ENCODE peak calls at places on chromosomes 13 and 19, in six cellular contexts. One of them, this sample, is unnamed.

GRCh38 chr13:77415253-77416127 is 88.6 kb upstream of the MYCBP2 start:
- DNase-seq in A673: no peak
- DNase-seq in HFF-Myc: no peak
- DNase-seq in WERI-Rb-1: no peak
- DNase-seq in fibroblast of lung: no peak
- DNase-seq in heart left ventricle: no peak
- DNase-seq in this sample: no peak

GRCh38 chr19:32874605-32875004 is 5.0 kb upstream of the SLC7A9 start:
- DNase-seq in WERI-Rb-1: no peak
- DNase-seq in HFF-Myc: no peak
- DNase-seq in fibroblast of lung: no peak
- DNase-seq in heart left ventricle: no peak
- DNase-seq in A673: no peak
- DNase-seq in this sample: no peak

GRCh38 chr19:36837525-36837901 is 674 bp downstream of the ZNF790 start:
- DNase-seq in heart left ventricle: no peak
- DNase-seq in A673: no peak
- DNase-seq in WERI-Rb-1: no peak
- DNase-seq in HFF-Myc: no peak
- DNase-seq in fibroblast of lung: no peak
- DNase-seq in this sample: no peak

GRCh38 chr13:52809310-52809769 is 39.1 kb downstream of the PCDH8 start:
- DNase-seq in HFF-Myc: peak; percentile 12
- DNase-seq in A673: peak; percentile 92
- DNase-seq in fibroblast of lung: peak; percentile 40
- DNase-seq in WERI-Rb-1: peak; percentile 52
- DNase-seq in heart left ventricle: peak; percentile 65
- DNase-seq in this sample: no peak

GRCh38 chr19:32287811-32288227 is 57.6 kb upstream of the ZNF507 start:
- DNase-seq in HFF-Myc: peak; percentile 41
- DNase-seq in heart left ventricle: peak; percentile 62
- DNase-seq in fibroblast of lung: peak; percentile 8
- DNase-seq in WERI-Rb-1: peak; percentile 83
- DNase-seq in A673: peak; percentile 84
- DNase-seq in this sample: no peak

GRCh38 chr13:28574617-28575142 is 79.8 kb upstream of the FLT1 start:
- DNase-seq in WERI-Rb-1: no peak
- DNase-seq in fibroblast of lung: peak; percentile 96
- DNase-seq in HFF-Myc: peak; percentile 96
- DNase-seq in A673: peak; percentile 62
- DNase-seq in heart left ventricle: peak; percentile 28
- DNase-seq in this sample: peak; percentile 97

GRCh38 chr19:13269348-13269747 is 119.1 kb downstream of the IER2 start:
- DNase-seq in heart left ventricle: no peak
- DNase-seq in HFF-Myc: no peak
- DNase-seq in WERI-Rb-1: no peak
- DNase-seq in fibroblast of lung: no peak
- DNase-seq in A673: no peak
- DNase-seq in this sample: no peak

GRCh38 chr13:46386996-46387851 is at the start of gene RUBCNL:
- DNase-seq in fibroblast of lung: peak; percentile 30
- DNase-seq in WERI-Rb-1: peak; percentile 81
- DNase-seq in HFF-Myc: no peak
- DNase-seq in heart left ventricle: peak; percentile 50
- DNase-seq in A673: peak; percentile 88
- DNase-seq in this sample: no peak

GRCh38 chr13:52851153-52851962 is 2.9 kb upstream of the PCDH8 start:
- DNase-seq in HFF-Myc: no peak
- DNase-seq in A673: peak; percentile 64
- DNase-seq in fibroblast of lung: peak; percentile 7
- DNase-seq in heart left ventricle: peak; percentile 37
- DNase-seq in WERI-Rb-1: peak; percentile 10
- DNase-seq in this sample: no peak

GRCh38 chr13:95212962-95213850 is 88.0 kb downstream of the ABCC4 start:
- DNase-seq in A673: no peak
- DNase-seq in HFF-Myc: no peak
- DNase-seq in fibroblast of lung: no peak
- DNase-seq in WERI-Rb-1: no peak
- DNase-seq in heart left ventricle: no peak
- DNase-seq in this sample: no peak

GRCh38 chr13:33312150-33312908 is 26.8 kb upstream of the STARD13 start:
- DNase-seq in heart left ventricle: no peak
- DNase-seq in HFF-Myc: no peak
- DNase-seq in A673: peak; percentile 47
- DNase-seq in fibroblast of lung: peak; percentile 14
- DNase-seq in WERI-Rb-1: no peak
- DNase-seq in this sample: no peak

GRCh38 chr19:39398297-39398864 is 7.2 kb downstream of the MED29 start:
- DNase-seq in A673: no peak
- DNase-seq in WERI-Rb-1: no peak
- DNase-seq in fibroblast of lung: peak; percentile 74
- DNase-seq in HFF-Myc: no peak
- DNase-seq in heart left ventricle: peak; percentile 78
- DNase-seq in this sample: no peak

GRCh38 chr13:67296511-67296910 is 66.4 kb upstream of the PCDH9 start:
- DNase-seq in heart left ventricle: no peak
- DNase-seq in fibroblast of lung: peak; percentile 64
- DNase-seq in A673: no peak
- DNase-seq in WERI-Rb-1: no peak
- DNase-seq in HFF-Myc: no peak
- DNase-seq in this sample: no peak

GRCh38 chr13:50387124-50387581 is 371.9 kb downstream of the KCNRG start:
- DNase-seq in fibroblast of lung: peak; percentile 80
- DNase-seq in A673: peak; percentile 38
- DNase-seq in WERI-Rb-1: peak; percentile 72
- DNase-seq in HFF-Myc: no peak
- DNase-seq in heart left ventricle: peak; percentile 61
- DNase-seq in this sample: no peak

GRCh38 chr13:45305079-45305478 is 35.9 kb downstream of the TPT1 start:
- DNase-seq in A673: no peak
- DNase-seq in heart left ventricle: no peak
- DNase-seq in WERI-Rb-1: no peak
- DNase-seq in HFF-Myc: no peak
- DNase-seq in fibroblast of lung: no peak
- DNase-seq in this sample: no peak

GRCh38 chr13:26425439-26426358 is 131.8 kb upstream of the WASF3 start:
- DNase-seq in fibroblast of lung: peak; percentile 68
- DNase-seq in HFF-Myc: no peak
- DNase-seq in heart left ventricle: no peak
- DNase-seq in A673: no peak
- DNase-seq in WERI-Rb-1: no peak
- DNase-seq in this sample: no peak

GRCh38 chr19:30441011-30441410 is 68.8 kb downstream of the ZNF536 start:
- DNase-seq in A673: no peak
- DNase-seq in fibroblast of lung: no peak
- DNase-seq in heart left ventricle: no peak
- DNase-seq in WERI-Rb-1: no peak
- DNase-seq in HFF-Myc: no peak
- DNase-seq in this sample: no peak

GRCh38 chr19:14775855-14776254 is 2.5 kb downstream of the ADGRE2 start:
- DNase-seq in fibroblast of lung: no peak
- DNase-seq in HFF-Myc: no peak
- DNase-seq in WERI-Rb-1: no peak
- DNase-seq in heart left ventricle: peak; percentile 26
- DNase-seq in A673: no peak
- DNase-seq in this sample: no peak

GRCh38 chr13:110944121-110944967 is 29.5 kb upstream of the ANKRD10 start:
- DNase-seq in WERI-Rb-1: peak; percentile 41
- DNase-seq in fibroblast of lung: peak; percentile 55
- DNase-seq in HFF-Myc: peak; percentile 62
- DNase-seq in heart left ventricle: no peak
- DNase-seq in A673: peak; percentile 48
- DNase-seq in this sample: no peak

GRCh38 chr13:31227063-31227462 is 27.3 kb downstream of the B3GLCT start:
- DNase-seq in HFF-Myc: no peak
- DNase-seq in WERI-Rb-1: no peak
- DNase-seq in fibroblast of lung: no peak
- DNase-seq in A673: no peak
- DNase-seq in heart left ventricle: no peak
- DNase-seq in this sample: no peak

GRCh38 chr13:50284540-50284939 is 269.3 kb downstream of the KCNRG start:
- DNase-seq in heart left ventricle: no peak
- DNase-seq in fibroblast of lung: no peak
- DNase-seq in HFF-Myc: no peak
- DNase-seq in A673: no peak
- DNase-seq in WERI-Rb-1: no peak
- DNase-seq in this sample: no peak

GRCh38 chr19:3450796-3451411 is 29.4 kb downstream of the SMIM24 start:
- DNase-seq in A673: peak; percentile 67
- DNase-seq in heart left ventricle: peak; percentile 79
- DNase-seq in fibroblast of lung: peak; percentile 100
- DNase-seq in WERI-Rb-1: no peak
- DNase-seq in HFF-Myc: peak; percentile 97
- DNase-seq in this sample: peak; percentile 99

GRCh38 chr13:106464076-106464475 is 71.4 kb downstream of the EFNB2 start:
- DNase-seq in HFF-Myc: no peak
- DNase-seq in WERI-Rb-1: no peak
- DNase-seq in heart left ventricle: no peak
- DNase-seq in A673: no peak
- DNase-seq in fibroblast of lung: peak; percentile 87
- DNase-seq in this sample: no peak

GRCh38 chr13:92734068-92734467 is 492.5 kb upstream of the GPC6 start:
- DNase-seq in WERI-Rb-1: no peak
- DNase-seq in HFF-Myc: no peak
- DNase-seq in A673: no peak
- DNase-seq in heart left ventricle: no peak
- DNase-seq in fibroblast of lung: no peak
- DNase-seq in this sample: no peak

GRCh38 chr19:47663911-47664771 is 49.1 kb upstream of the EHD2 start:
- DNase-seq in heart left ventricle: peak; percentile 76
- DNase-seq in A673: no peak
- DNase-seq in HFF-Myc: peak; percentile 90
- DNase-seq in fibroblast of lung: peak; percentile 99
- DNase-seq in WERI-Rb-1: no peak
- DNase-seq in this sample: peak; percentile 73

DNA sequence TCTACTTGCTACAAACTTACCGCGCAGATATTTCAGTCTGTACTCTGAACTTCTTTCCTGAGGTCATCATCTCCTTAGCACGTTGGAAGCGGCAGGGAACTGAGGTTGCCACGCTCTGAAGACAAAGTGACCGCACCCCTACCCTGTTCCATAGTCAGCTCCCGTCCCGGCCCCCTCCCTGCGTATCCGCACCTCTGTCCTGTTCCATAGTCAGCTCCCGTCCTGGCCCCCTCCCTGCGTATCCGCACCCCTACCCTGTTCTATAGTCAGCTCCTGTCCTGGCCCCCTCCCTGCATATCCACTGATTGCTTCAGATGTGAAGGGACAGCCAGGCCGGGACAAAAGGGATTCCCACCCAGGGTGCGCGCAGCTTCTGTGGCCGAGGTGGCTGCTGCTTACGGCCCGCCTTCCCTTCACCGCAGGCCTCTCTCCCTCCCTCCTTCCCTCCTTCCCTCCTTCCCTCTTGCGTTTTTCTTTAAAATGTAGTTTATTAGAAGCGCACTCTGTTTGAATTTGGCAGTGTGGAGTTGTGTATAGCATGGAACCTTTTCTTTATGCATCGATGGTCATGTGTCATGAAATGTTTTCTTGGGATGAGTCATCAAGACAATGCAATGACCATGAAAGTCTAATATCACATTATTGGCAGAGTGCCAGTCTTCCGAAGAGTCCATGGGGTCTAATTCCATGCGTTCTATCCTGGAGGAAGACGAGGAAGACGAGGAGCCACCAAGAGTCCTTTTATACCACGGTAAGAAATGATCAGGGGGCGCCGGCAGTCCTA is 21.9 kb upstream of the NDUFS7 start:
- DNase-seq in WERI-Rb-1: no peak
- DNase-seq in heart left ventricle: no peak
- DNase-seq in HFF-Myc: no peak
- DNase-seq in fibroblast of lung: peak; percentile 88
- DNase-seq in A673: peak; percentile 85
- DNase-seq in this sample: no peak
- H3K4me3 ChIP-seq in WERI-Rb-1: no peak overlapping the region
- H3K4me3 ChIP-seq in heart left ventricle: no peak overlapping the region
- H3K4me3 ChIP-seq in HFF-Myc: peak overlapping the region; percentile 42
- H3K4me3 ChIP-seq in fibroblast of lung: peak overlapping the region; percentile 52
- H3K4me3 ChIP-seq in A673: peak overlapping the region; percentile 29
- H3K4me3 ChIP-seq in this sample: no peak overlapping the region

DNA sequence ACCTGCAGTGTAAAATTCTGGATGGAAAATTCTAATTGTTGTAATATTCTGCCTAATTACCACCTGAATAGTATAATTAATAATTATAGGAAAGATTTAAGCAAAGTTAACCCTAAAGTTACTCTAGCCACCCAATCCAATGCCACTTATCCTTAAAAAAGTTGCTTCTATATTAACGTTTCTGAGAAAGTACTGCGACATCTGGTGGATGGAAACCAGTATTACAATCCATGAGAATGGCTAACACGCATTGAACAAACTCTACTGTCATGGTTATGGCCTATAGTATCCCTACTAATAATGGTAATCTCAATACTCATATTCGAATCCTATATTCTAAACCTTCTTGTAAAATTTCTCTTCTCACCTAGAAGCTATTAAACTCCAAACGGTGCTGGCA is 1551.8 kb downstream of the SLITRK1 start:
- DNase-seq in WERI-Rb-1: no peak
- DNase-seq in HFF-Myc: no peak
- DNase-seq in A673: peak; percentile 29
- DNase-seq in fibroblast of lung: no peak
- DNase-seq in heart left ventricle: no peak
- DNase-seq in this sample: no peak
- TF ChIP-seq CTCF in WERI-Rb-1: no peak
- TF ChIP-seq CTCF in HFF-Myc: peak; percentile 16
- TF ChIP-seq CTCF in A673: peak; percentile 57
- TF ChIP-seq CTCF in fibroblast of lung: peak; percentile 37
- TF ChIP-seq CTCF in heart left ventricle: peak; percentile 24
- TF ChIP-seq CTCF in this sample: peak; percentile 61

GRCh38 chr13:24528816-24529398 is 16.3 kb upstream of the PARP4 start:
- DNase-seq in A673: no peak
- DNase-seq in fibroblast of lung: no peak
- DNase-seq in heart left ventricle: no peak
- DNase-seq in HFF-Myc: no peak
- DNase-seq in WERI-Rb-1: no peak
- DNase-seq in this sample: no peak
- H3K4me3 ChIP-seq in A673: no peak overlapping the region
- H3K4me3 ChIP-seq in fibroblast of lung: no peak overlapping the region
- H3K4me3 ChIP-seq in heart left ventricle: no peak overlapping the region
- H3K4me3 ChIP-seq in HFF-Myc: no peak overlapping the region
- H3K4me3 ChIP-seq in WERI-Rb-1: no peak overlapping the region
- H3K4me3 ChIP-seq in this sample: no peak overlapping the region

GRCh38 chr19:29215322-29215845 is 2.4 kb upstream of the UQCRFS1 start:
- DNase-seq in A673: no peak
- DNase-seq in fibroblast of lung: no peak
- DNase-seq in heart left ventricle: no peak
- DNase-seq in HFF-Myc: no peak
- DNase-seq in WERI-Rb-1: no peak
- DNase-seq in this sample: no peak

GRCh38 chr19:29216021-29216420 is 3.1 kb upstream of the UQCRFS1 start:
- DNase-seq in fibroblast of lung: no peak
- DNase-seq in HFF-Myc: no peak
- DNase-seq in heart left ventricle: no peak
- DNase-seq in A673: no peak
- DNase-seq in WERI-Rb-1: no peak
- DNase-seq in this sample: no peak

GRCh38 chr19:29214411-29214810 is 1.5 kb upstream of the UQCRFS1 start:
- DNase-seq in heart left ventricle: no peak
- DNase-seq in fibroblast of lung: no peak
- DNase-seq in HFF-Myc: no peak
- DNase-seq in WERI-Rb-1: no peak
- DNase-seq in A673: no peak
- DNase-seq in this sample: no peak

GRCh38 chr19:29211562-29212416 is 1.2 kb downstream of the UQCRFS1 start:
- DNase-seq in fibroblast of lung: peak; percentile 30
- DNase-seq in A673: peak; percentile 12
- DNase-seq in heart left ventricle: no peak
- DNase-seq in HFF-Myc: no peak
- DNase-seq in WERI-Rb-1: peak; percentile 8
- DNase-seq in this sample: no peak

GRCh38 chr19:29212614-29213573 is at the start of gene UQCRFS1:
- DNase-seq in WERI-Rb-1: peak; percentile 97
- DNase-seq in HFF-Myc: peak; percentile 62
- DNase-seq in A673: peak; percentile 95
- DNase-seq in heart left ventricle: peak; percentile 95
- DNase-seq in fibroblast of lung: peak; percentile 89
- DNase-seq in this sample: peak; percentile 25
- TF ChIP-seq CTCF in WERI-Rb-1: no peak
- TF ChIP-seq CTCF in HFF-Myc: no peak
- TF ChIP-seq CTCF in A673: no peak
- TF ChIP-seq CTCF in heart left ventricle: no peak
- TF ChIP-seq CTCF in fibroblast of lung: no peak
- TF ChIP-seq CTCF in this sample: no peak